ENCODE peak calls at places on chromosome 5, in nine cellular contexts. A is heart left ventricle; C is stimulated activated CD4-positive, alpha-beta T cell treated with anti-CD3 and anti-CD28 coated beads, TNF-alpha, amount 100 ng/mL, for 24 hours; W is stimulated activated naive B cell treated with anti-CD40 and anti-IgM and Interleukin-4, amounts not matched to agents 10 μg/mL and 1 μg/mL and 100 μg/mL, for 72 hours; U is dermis microvascular lymphatic vessel endothelial cell; Y is H9; R is osteoblast; K is NCI-H345; E is KBM-7. Q is an unnamed sample.

GRCh38 chr5:127486471-127486870 is 31.0 kb upstream of the PRRC1 start:
- DNase-seq in C (no peak), U (no peak), Y (no peak), K (no peak), E (no peak), W (no peak), A (no peak), R (no peak), Q (no peak)

GRCh38 chr5:66864240-66864884 is 268.2 kb downstream of the MAST4 start:
- DNase-seq in K (no peak), A (no peak), C (peak; percentile 5), R (no peak), Y (no peak), W (no peak), U (peak; percentile 42), E (no peak), Q (peak; percentile 22)

GRCh38 chr5:143921525-143922311 is 109.8 kb downstream of the HMHB1 start:
- DNase-seq in W (no peak), C (no peak), Y (no peak), E (no peak), K (no peak), A (no peak), R (peak; percentile 69), U (no peak), Q (no peak)

GRCh38 chr5:31161772-31162171 is 31.7 kb upstream of the CDH6 start:
- DNase-seq in R (no peak), E (no peak), K (no peak), C (no peak), Y (no peak), U (no peak), W (no peak), A (no peak), Q (no peak)

GRCh38 chr5:147689436-147689835 is 93.1 kb downstream of the JAKMIP2 start:
- DNase-seq in K (peak; percentile 49), Y (no peak), W (no peak), R (no peak), U (no peak), A (no peak), E (no peak), C (no peak), Q (no peak)

GRCh38 chr5:141430332-141431113 is at the start of gene PCDHGA12:
- DNase-seq in C (peak; percentile 31), R (peak; percentile 98), E (no peak), Y (no peak), K (no peak), A (peak; percentile 59), W (peak; percentile 38), U (peak; percentile 65), Q (no peak)

GRCh38 chr5:81265101-81265500 is 32.0 kb downstream of the CKMT2 start:
- DNase-seq in R (no peak), A (no peak), E (no peak), U (no peak), C (no peak), K (no peak), W (no peak), Y (no peak), Q (no peak)

GRCh38 chr5:134579284-134579771 is 53.3 kb downstream of the SAR1B start:
- DNase-seq in W (no peak), U (no peak), Y (no peak), K (no peak), A (no peak), E (no peak), C (no peak), R (peak; percentile 19), Q (no peak)

GRCh38 chr5:147831465-147831864 is at the start of gene SPINK1:
- DNase-seq in W (no peak), K (no peak), Y (no peak), R (no peak), E (no peak), U (no peak), C (no peak), A (no peak), Q (no peak)

GRCh38 chr5:133607451-133607850 is 4.9 kb downstream of the FSTL4 start:
- DNase-seq in C (no peak), U (no peak), W (no peak), R (no peak), A (no peak), Y (no peak), K (no peak), E (no peak), Q (no peak)

GRCh38 chr5:141898448-141899094 is 20.4 kb upstream of the PCDH1 start:
- DNase-seq in Y (no peak), R (no peak), E (no peak), K (no peak), C (no peak), W (no peak), U (no peak), A (no peak), Q (no peak)

GRCh38 chr5:126023894-126024575 is 399.2 kb upstream of the GRAMD2B start:
- DNase-seq in A (no peak), R (peak; percentile 23), E (no peak), Y (no peak), K (no peak), U (no peak), C (no peak), W (no peak), Q (no peak)

GRCh38 chr5:43432486-43433365 is 20.5 kb upstream of the CCL28 start:
- DNase-seq in U (peak; percentile 31), R (peak; percentile 48), K (peak; percentile 62), Y (no peak), A (peak; percentile 6), C (no peak), E (peak; percentile 38), W (no peak), Q (peak; percentile 50)

GRCh38 chr5:98193921-98194760 is 579.3 kb upstream of the RGMB start:
- DNase-seq in E (no peak), A (no peak), R (no peak), K (no peak), U (no peak), C (no peak), Y (no peak), W (no peak), Q (no peak)

GRCh38 chr5:16894236-16895057 is 41.6 kb downstream of the MYO10 start:
- DNase-seq in E (no peak), K (peak; percentile 65), A (no peak), R (peak; percentile 78), Y (no peak), U (peak; percentile 49), W (no peak), C (no peak), Q (no peak)

GRCh38 chr5:150618188-150618587 is 22.3 kb upstream of the SYNPO start:
- DNase-seq in R (peak; percentile 47), C (no peak), E (no peak), A (no peak), U (no peak), K (no peak), Y (no peak), W (no peak), Q (peak; percentile 40)

GRCh38 chr5:97422678-97423077 is 239.6 kb upstream of the RIOK2 start:
- DNase-seq in A (no peak), C (no peak), W (no peak), R (no peak), Y (no peak), K (no peak), E (no peak), U (no peak), Q (no peak)

GRCh38 chr5:122295138-122295537 is 16.9 kb upstream of the SNCAIP start:
- DNase-seq in E (peak; percentile 12), A (no peak), W (no peak), R (no peak), U (peak; percentile 40), C (no peak), K (no peak), Y (peak; percentile 52), Q (no peak)

GRCh38 chr5:142977363-142978051 is 207.3 kb downstream of the ARHGAP26 start:
- DNase-seq in A (no peak), E (peak; percentile 93), W (no peak), U (no peak), Y (no peak), C (no peak), R (peak; percentile 90), K (no peak), Q (no peak)

GRCh38 chr5:111308951-111309350 is 84.8 kb downstream of the CAMK4 start:
- DNase-seq in U (no peak), Y (peak; percentile 48), K (peak; percentile 26), C (no peak), E (no peak), A (no peak), R (no peak), W (no peak), Q (no peak)

GRCh38 chr5:178290376-178290775 is 57.8 kb upstream of the PHYKPL start:
- DNase-seq in Y (no peak), W (no peak), C (no peak), E (no peak), K (no peak), R (peak; percentile 63), A (no peak), U (no peak), Q (no peak)

GRCh38 chr5:166509085-166509484 is 1782.4 kb upstream of the WWC1 start:
- DNase-seq in W (no peak), C (no peak), Y (no peak), R (no peak), A (no peak), K (no peak), E (peak; percentile 6), U (no peak), Q (peak; percentile 39)

GRCh38 chr5:172574845-172575170 is 66.3 kb upstream of the NEURL1B start:
- DNase-seq in W (no peak), Y (no peak), K (no peak), R (no peak), C (no peak), A (no peak), U (no peak), E (no peak), Q (no peak)

GRCh38 chr5:7361593-7361992 is 34.3 kb upstream of the ADCY2 start:
- DNase-seq in U (no peak), A (no peak), C (no peak), Y (no peak), E (no peak), K (no peak), R (no peak), W (no peak), Q (no peak)

GRCh38 chr5:66595877-66596790 is at the start of gene MAST4:
- DNase-seq in R (peak; percentile 98), Y (peak; percentile 97), E (peak; percentile 81), U (peak; percentile 60), W (peak; percentile 81), A (peak; percentile 92), C (peak; percentile 79), K (peak; percentile 90), Q (peak; percentile 95)

Q was measured in testis.